ENCODE peak calls at places on chromosomes 13 and 19, in eight cellular contexts. One of them, this sample, is unnamed.

GRCh38 chr13:107835339-107836018 is 379.9 kb downstream of the LIG4 start:
- DNase-seq in iPS DF 6.9: no peak
- DNase-seq in stimulated activated CD8-positive, alpha-beta memory T cell treated with anti-CD3 and anti-CD28 coated beads, Interleukin-4, amount 100 ng/mL, for 48 hours: no peak
- DNase-seq in stimulated activated CD4-positive, alpha-beta T cell treated with anti-CD3 and anti-CD28 coated beads, Interleukin-1b, Interleukin-23, amount 100 ng/mL, for 24 hours: no peak
- DNase-seq in cardiac muscle cell: no peak
- DNase-seq in GOT3: no peak
- DNase-seq in germinal center: no peak
- DNase-seq in DMS53: no peak
- DNase-seq in this sample: peak

GRCh38 chr19:35856546-35857149 is at the start of gene KIRREL2:
- DNase-seq in stimulated activated CD8-positive, alpha-beta memory T cell treated with anti-CD3 and anti-CD28 coated beads, Interleukin-4, amount 100 ng/mL, for 48 hours: peak
- DNase-seq in cardiac muscle cell: peak
- DNase-seq in stimulated activated CD4-positive, alpha-beta T cell treated with anti-CD3 and anti-CD28 coated beads, Interleukin-1b, Interleukin-23, amount 100 ng/mL, for 24 hours: peak
- DNase-seq in iPS DF 6.9: no peak
- DNase-seq in germinal center: peak
- DNase-seq in GOT3: no peak
- DNase-seq in DMS53: peak
- DNase-seq in this sample: no peak

GRCh38 chr13:111944171-111944583 is 122.8 kb upstream of the SOX1 start:
- DNase-seq in stimulated activated CD4-positive, alpha-beta T cell treated with anti-CD3 and anti-CD28 coated beads, Interleukin-1b, Interleukin-23, amount 100 ng/mL, for 24 hours: no peak
- DNase-seq in cardiac muscle cell: no peak
- DNase-seq in iPS DF 6.9: no peak
- DNase-seq in DMS53: no peak
- DNase-seq in stimulated activated CD8-positive, alpha-beta memory T cell treated with anti-CD3 and anti-CD28 coated beads, Interleukin-4, amount 100 ng/mL, for 48 hours: no peak
- DNase-seq in GOT3: no peak
- DNase-seq in germinal center: no peak
- DNase-seq in this sample: no peak

GRCh38 chr19:42345191-42345812 is 19.9 kb downstream of the MEGF8 start:
- DNase-seq in DMS53: no peak
- DNase-seq in germinal center: no peak
- DNase-seq in stimulated activated CD4-positive, alpha-beta T cell treated with anti-CD3 and anti-CD28 coated beads, Interleukin-1b, Interleukin-23, amount 100 ng/mL, for 24 hours: no peak
- DNase-seq in GOT3: no peak
- DNase-seq in stimulated activated CD8-positive, alpha-beta memory T cell treated with anti-CD3 and anti-CD28 coated beads, Interleukin-4, amount 100 ng/mL, for 48 hours: no peak
- DNase-seq in cardiac muscle cell: no peak
- DNase-seq in iPS DF 6.9: no peak
- DNase-seq in this sample: no peak

GRCh38 chr13:44305845-44306244 is 67.8 kb upstream of the SERP2 start:
- DNase-seq in GOT3: no peak
- DNase-seq in stimulated activated CD8-positive, alpha-beta memory T cell treated with anti-CD3 and anti-CD28 coated beads, Interleukin-4, amount 100 ng/mL, for 48 hours: no peak
- DNase-seq in germinal center: no peak
- DNase-seq in iPS DF 6.9: no peak
- DNase-seq in DMS53: peak
- DNase-seq in stimulated activated CD4-positive, alpha-beta T cell treated with anti-CD3 and anti-CD28 coated beads, Interleukin-1b, Interleukin-23, amount 100 ng/mL, for 24 hours: no peak
- DNase-seq in cardiac muscle cell: no peak
- DNase-seq in this sample: no peak

GRCh38 chr19:51128227-51128626 is 3.5 kb downstream of the SIGLEC9 start:
- DNase-seq in GOT3: no peak
- DNase-seq in stimulated activated CD8-positive, alpha-beta memory T cell treated with anti-CD3 and anti-CD28 coated beads, Interleukin-4, amount 100 ng/mL, for 48 hours: no peak
- DNase-seq in stimulated activated CD4-positive, alpha-beta T cell treated with anti-CD3 and anti-CD28 coated beads, Interleukin-1b, Interleukin-23, amount 100 ng/mL, for 24 hours: no peak
- DNase-seq in DMS53: no peak
- DNase-seq in cardiac muscle cell: no peak
- DNase-seq in germinal center: no peak
- DNase-seq in iPS DF 6.9: no peak
- DNase-seq in this sample: no peak

GRCh38 chr19:14672043-14672872 is 2.4 kb downstream of the ADGRE3 start:
- DNase-seq in cardiac muscle cell: no peak
- DNase-seq in GOT3: no peak
- DNase-seq in germinal center: no peak
- DNase-seq in stimulated activated CD4-positive, alpha-beta T cell treated with anti-CD3 and anti-CD28 coated beads, Interleukin-1b, Interleukin-23, amount 100 ng/mL, for 24 hours: no peak
- DNase-seq in DMS53: no peak
- DNase-seq in stimulated activated CD8-positive, alpha-beta memory T cell treated with anti-CD3 and anti-CD28 coated beads, Interleukin-4, amount 100 ng/mL, for 48 hours: no peak
- DNase-seq in iPS DF 6.9: no peak
- DNase-seq in this sample: no peak

GRCh38 chr13:26246154-26246553 is 7.8 kb upstream of the CDK8 start:
- DNase-seq in DMS53: no peak
- DNase-seq in stimulated activated CD4-positive, alpha-beta T cell treated with anti-CD3 and anti-CD28 coated beads, Interleukin-1b, Interleukin-23, amount 100 ng/mL, for 24 hours: no peak
- DNase-seq in stimulated activated CD8-positive, alpha-beta memory T cell treated with anti-CD3 and anti-CD28 coated beads, Interleukin-4, amount 100 ng/mL, for 48 hours: no peak
- DNase-seq in GOT3: no peak
- DNase-seq in iPS DF 6.9: no peak
- DNase-seq in cardiac muscle cell: no peak
- DNase-seq in germinal center: no peak
- DNase-seq in this sample: no peak

GRCh38 chr13:105340061-105340606 is 1195.3 kb downstream of the EFNB2 start:
- DNase-seq in iPS DF 6.9: no peak
- DNase-seq in DMS53: no peak
- DNase-seq in stimulated activated CD8-positive, alpha-beta memory T cell treated with anti-CD3 and anti-CD28 coated beads, Interleukin-4, amount 100 ng/mL, for 48 hours: no peak
- DNase-seq in GOT3: no peak
- DNase-seq in stimulated activated CD4-positive, alpha-beta T cell treated with anti-CD3 and anti-CD28 coated beads, Interleukin-1b, Interleukin-23, amount 100 ng/mL, for 24 hours: no peak
- DNase-seq in cardiac muscle cell: peak
- DNase-seq in germinal center: no peak
- DNase-seq in this sample: no peak

GRCh38 chr19:21568816-21569496 is 63.6 kb downstream of the ZNF429 start:
- DNase-seq in stimulated activated CD8-positive, alpha-beta memory T cell treated with anti-CD3 and anti-CD28 coated beads, Interleukin-4, amount 100 ng/mL, for 48 hours: peak
- DNase-seq in germinal center: peak
- DNase-seq in stimulated activated CD4-positive, alpha-beta T cell treated with anti-CD3 and anti-CD28 coated beads, Interleukin-1b, Interleukin-23, amount 100 ng/mL, for 24 hours: peak
- DNase-seq in DMS53: peak
- DNase-seq in iPS DF 6.9: no peak
- DNase-seq in cardiac muscle cell: no peak
- DNase-seq in GOT3: peak
- DNase-seq in this sample: peak

GRCh38 chr13:47310376-47310775 is 413.5 kb upstream of the HTR2A start:
- DNase-seq in GOT3: no peak
- DNase-seq in stimulated activated CD8-positive, alpha-beta memory T cell treated with anti-CD3 and anti-CD28 coated beads, Interleukin-4, amount 100 ng/mL, for 48 hours: no peak
- DNase-seq in stimulated activated CD4-positive, alpha-beta T cell treated with anti-CD3 and anti-CD28 coated beads, Interleukin-1b, Interleukin-23, amount 100 ng/mL, for 24 hours: no peak
- DNase-seq in DMS53: no peak
- DNase-seq in iPS DF 6.9: no peak
- DNase-seq in germinal center: no peak
- DNase-seq in cardiac muscle cell: no peak
- DNase-seq in this sample: no peak

GRCh38 chr13:23799945-23800344 is 89.3 kb downstream of the MIPEP start:
- DNase-seq in iPS DF 6.9: no peak
- DNase-seq in DMS53: peak
- DNase-seq in stimulated activated CD4-positive, alpha-beta T cell treated with anti-CD3 and anti-CD28 coated beads, Interleukin-1b, Interleukin-23, amount 100 ng/mL, for 24 hours: no peak
- DNase-seq in GOT3: no peak
- DNase-seq in germinal center: no peak
- DNase-seq in stimulated activated CD8-positive, alpha-beta memory T cell treated with anti-CD3 and anti-CD28 coated beads, Interleukin-4, amount 100 ng/mL, for 48 hours: no peak
- DNase-seq in cardiac muscle cell: no peak
- DNase-seq in this sample: no peak

GRCh38 chr13:42967660-42968059 is 24.4 kb downstream of the EPSTI1 start:
- DNase-seq in iPS DF 6.9: no peak
- DNase-seq in DMS53: no peak
- DNase-seq in GOT3: no peak
- DNase-seq in germinal center: no peak
- DNase-seq in stimulated activated CD8-positive, alpha-beta memory T cell treated with anti-CD3 and anti-CD28 coated beads, Interleukin-4, amount 100 ng/mL, for 48 hours: no peak
- DNase-seq in cardiac muscle cell: no peak
- DNase-seq in stimulated activated CD4-positive, alpha-beta T cell treated with anti-CD3 and anti-CD28 coated beads, Interleukin-1b, Interleukin-23, amount 100 ng/mL, for 24 hours: no peak
- DNase-seq in this sample: no peak

GRCh38 chr13:30355405-30355741 is 48.0 kb upstream of the KATNAL1 start:
- DNase-seq in stimulated activated CD4-positive, alpha-beta T cell treated with anti-CD3 and anti-CD28 coated beads, Interleukin-1b, Interleukin-23, amount 100 ng/mL, for 24 hours: no peak
- DNase-seq in stimulated activated CD8-positive, alpha-beta memory T cell treated with anti-CD3 and anti-CD28 coated beads, Interleukin-4, amount 100 ng/mL, for 48 hours: peak
- DNase-seq in DMS53: no peak
- DNase-seq in cardiac muscle cell: peak
- DNase-seq in germinal center: peak
- DNase-seq in iPS DF 6.9: no peak
- DNase-seq in GOT3: no peak
- DNase-seq in this sample: no peak

GRCh38 chr13:68027311-68027710 is 797.2 kb upstream of the PCDH9 start:
- DNase-seq in cardiac muscle cell: no peak
- DNase-seq in stimulated activated CD8-positive, alpha-beta memory T cell treated with anti-CD3 and anti-CD28 coated beads, Interleukin-4, amount 100 ng/mL, for 48 hours: no peak
- DNase-seq in germinal center: no peak
- DNase-seq in GOT3: no peak
- DNase-seq in stimulated activated CD4-positive, alpha-beta T cell treated with anti-CD3 and anti-CD28 coated beads, Interleukin-1b, Interleukin-23, amount 100 ng/mL, for 24 hours: no peak
- DNase-seq in DMS53: no peak
- DNase-seq in iPS DF 6.9: no peak
- DNase-seq in this sample: no peak

GRCh38 chr13:49733181-49733951 is 42.1 kb upstream of the EBPL start:
- DNase-seq in germinal center: no peak
- DNase-seq in cardiac muscle cell: no peak
- DNase-seq in DMS53: peak
- DNase-seq in stimulated activated CD4-positive, alpha-beta T cell treated with anti-CD3 and anti-CD28 coated beads, Interleukin-1b, Interleukin-23, amount 100 ng/mL, for 24 hours: no peak
- DNase-seq in iPS DF 6.9: no peak
- DNase-seq in stimulated activated CD8-positive, alpha-beta memory T cell treated with anti-CD3 and anti-CD28 coated beads, Interleukin-4, amount 100 ng/mL, for 48 hours: no peak
- DNase-seq in GOT3: no peak
- DNase-seq in this sample: no peak

GRCh38 chr19:10533656-10534386 is 9.9 kb upstream of the ATG4D start:
- DNase-seq in germinal center: no peak
- DNase-seq in stimulated activated CD8-positive, alpha-beta memory T cell treated with anti-CD3 and anti-CD28 coated beads, Interleukin-4, amount 100 ng/mL, for 48 hours: no peak
- DNase-seq in DMS53: no peak
- DNase-seq in stimulated activated CD4-positive, alpha-beta T cell treated with anti-CD3 and anti-CD28 coated beads, Interleukin-1b, Interleukin-23, amount 100 ng/mL, for 24 hours: no peak
- DNase-seq in GOT3: no peak
- DNase-seq in iPS DF 6.9: no peak
- DNase-seq in cardiac muscle cell: no peak
- DNase-seq in this sample: no peak

GRCh38 chr13:83906240-83906820 is 24.1 kb upstream of the SLITRK1 start:
- DNase-seq in cardiac muscle cell: no peak
- DNase-seq in stimulated activated CD8-positive, alpha-beta memory T cell treated with anti-CD3 and anti-CD28 coated beads, Interleukin-4, amount 100 ng/mL, for 48 hours: no peak
- DNase-seq in iPS DF 6.9: no peak
- DNase-seq in stimulated activated CD4-positive, alpha-beta T cell treated with anti-CD3 and anti-CD28 coated beads, Interleukin-1b, Interleukin-23, amount 100 ng/mL, for 24 hours: no peak
- DNase-seq in DMS53: no peak
- DNase-seq in GOT3: no peak
- DNase-seq in germinal center: no peak
- DNase-seq in this sample: no peak

GRCh38 chr19:19745496-19746285 is 12.8 kb upstream of the ZNF14 start:
- DNase-seq in cardiac muscle cell: no peak
- DNase-seq in DMS53: no peak
- DNase-seq in stimulated activated CD4-positive, alpha-beta T cell treated with anti-CD3 and anti-CD28 coated beads, Interleukin-1b, Interleukin-23, amount 100 ng/mL, for 24 hours: no peak
- DNase-seq in iPS DF 6.9: no peak
- DNase-seq in GOT3: no peak
- DNase-seq in stimulated activated CD8-positive, alpha-beta memory T cell treated with anti-CD3 and anti-CD28 coated beads, Interleukin-4, amount 100 ng/mL, for 48 hours: peak
- DNase-seq in germinal center: no peak
- DNase-seq in this sample: no peak

GRCh38 chr19:38425810-38426466 is at the start of gene RASGRP4:
- DNase-seq in stimulated activated CD8-positive, alpha-beta memory T cell treated with anti-CD3 and anti-CD28 coated beads, Interleukin-4, amount 100 ng/mL, for 48 hours: peak
- DNase-seq in DMS53: no peak
- DNase-seq in iPS DF 6.9: no peak
- DNase-seq in cardiac muscle cell: no peak
- DNase-seq in stimulated activated CD4-positive, alpha-beta T cell treated with anti-CD3 and anti-CD28 coated beads, Interleukin-1b, Interleukin-23, amount 100 ng/mL, for 24 hours: peak
- DNase-seq in germinal center: peak
- DNase-seq in GOT3: no peak
- DNase-seq in this sample: no peak

GRCh38 chr19:48812094-48812929 is 1.5 kb upstream of the BCAT2 start:
- DNase-seq in stimulated activated CD8-positive, alpha-beta memory T cell treated with anti-CD3 and anti-CD28 coated beads, Interleukin-4, amount 100 ng/mL, for 48 hours: peak
- DNase-seq in cardiac muscle cell: peak
- DNase-seq in germinal center: peak
- DNase-seq in GOT3: no peak
- DNase-seq in stimulated activated CD4-positive, alpha-beta T cell treated with anti-CD3 and anti-CD28 coated beads, Interleukin-1b, Interleukin-23, amount 100 ng/mL, for 24 hours: peak
- DNase-seq in DMS53: peak
- DNase-seq in iPS DF 6.9: no peak
- DNase-seq in this sample: peak

GRCh38 chr13:39811051-39811450 is 155.6 kb downstream of the COG6 start:
- DNase-seq in stimulated activated CD4-positive, alpha-beta T cell treated with anti-CD3 and anti-CD28 coated beads, Interleukin-1b, Interleukin-23, amount 100 ng/mL, for 24 hours: no peak
- DNase-seq in GOT3: no peak
- DNase-seq in stimulated activated CD8-positive, alpha-beta memory T cell treated with anti-CD3 and anti-CD28 coated beads, Interleukin-4, amount 100 ng/mL, for 48 hours: no peak
- DNase-seq in DMS53: no peak
- DNase-seq in iPS DF 6.9: no peak
- DNase-seq in germinal center: no peak
- DNase-seq in cardiac muscle cell: no peak
- DNase-seq in this sample: no peak

GRCh38 chr19:51702103-51702753 is 9.1 kb downstream of the SPACA6 start:
- DNase-seq in stimulated activated CD8-positive, alpha-beta memory T cell treated with anti-CD3 and anti-CD28 coated beads, Interleukin-4, amount 100 ng/mL, for 48 hours: peak
- DNase-seq in stimulated activated CD4-positive, alpha-beta T cell treated with anti-CD3 and anti-CD28 coated beads, Interleukin-1b, Interleukin-23, amount 100 ng/mL, for 24 hours: peak
- DNase-seq in GOT3: no peak
- DNase-seq in DMS53: no peak
- DNase-seq in cardiac muscle cell: peak
- DNase-seq in germinal center: peak
- DNase-seq in iPS DF 6.9: peak
- DNase-seq in this sample: no peak

GRCh38 chr13:51020600-51020999 is 90.5 kb downstream of the C13orf42 start:
- DNase-seq in cardiac muscle cell: no peak
- DNase-seq in stimulated activated CD4-positive, alpha-beta T cell treated with anti-CD3 and anti-CD28 coated beads, Interleukin-1b, Interleukin-23, amount 100 ng/mL, for 24 hours: no peak
- DNase-seq in DMS53: no peak
- DNase-seq in GOT3: no peak
- DNase-seq in iPS DF 6.9: no peak
- DNase-seq in germinal center: no peak
- DNase-seq in stimulated activated CD8-positive, alpha-beta memory T cell treated with anti-CD3 and anti-CD28 coated beads, Interleukin-4, amount 100 ng/mL, for 48 hours: no peak
- DNase-seq in this sample: no peak

GRCh38 chr19:41932259-41933130 is 4.2 kb upstream of the ERFL start:
- DNase-seq in cardiac muscle cell: no peak
- DNase-seq in iPS DF 6.9: no peak
- DNase-seq in stimulated activated CD8-positive, alpha-beta memory T cell treated with anti-CD3 and anti-CD28 coated beads, Interleukin-4, amount 100 ng/mL, for 48 hours: no peak
- DNase-seq in GOT3: no peak
- DNase-seq in stimulated activated CD4-positive, alpha-beta T cell treated with anti-CD3 and anti-CD28 coated beads, Interleukin-1b, Interleukin-23, amount 100 ng/mL, for 24 hours: no peak
- DNase-seq in DMS53: no peak
- DNase-seq in germinal center: no peak
- DNase-seq in this sample: no peak

GRCh38 chr19:33209844-33210230 is 15.7 kb downstream of the LRP3 start:
- DNase-seq in stimulated activated CD4-positive, alpha-beta T cell treated with anti-CD3 and anti-CD28 coated beads, Interleukin-1b, Interleukin-23, amount 100 ng/mL, for 24 hours: no peak
- DNase-seq in cardiac muscle cell: no peak
- DNase-seq in GOT3: no peak
- DNase-seq in iPS DF 6.9: no peak
- DNase-seq in stimulated activated CD8-positive, alpha-beta memory T cell treated with anti-CD3 and anti-CD28 coated beads, Interleukin-4, amount 100 ng/mL, for 48 hours: no peak
- DNase-seq in DMS53: no peak
- DNase-seq in germinal center: no peak
- DNase-seq in this sample: no peak

GRCh38 chr13:23472189-23472588 is 38.7 kb upstream of the SACS start:
- DNase-seq in stimulated activated CD8-positive, alpha-beta memory T cell treated with anti-CD3 and anti-CD28 coated beads, Interleukin-4, amount 100 ng/mL, for 48 hours: no peak
- DNase-seq in stimulated activated CD4-positive, alpha-beta T cell treated with anti-CD3 and anti-CD28 coated beads, Interleukin-1b, Interleukin-23, amount 100 ng/mL, for 24 hours: no peak
- DNase-seq in GOT3: no peak
- DNase-seq in germinal center: no peak
- DNase-seq in iPS DF 6.9: no peak
- DNase-seq in cardiac muscle cell: no peak
- DNase-seq in DMS53: no peak
- DNase-seq in this sample: no peak

GRCh38 chr19:17214531-17215124 is 529 bp upstream of the USE1 start:
- DNase-seq in germinal center: no peak
- DNase-seq in iPS DF 6.9: no peak
- DNase-seq in stimulated activated CD4-positive, alpha-beta T cell treated with anti-CD3 and anti-CD28 coated beads, Interleukin-1b, Interleukin-23, amount 100 ng/mL, for 24 hours: no peak
- DNase-seq in GOT3: no peak
- DNase-seq in cardiac muscle cell: no peak
- DNase-seq in DMS53: peak
- DNase-seq in stimulated activated CD8-positive, alpha-beta memory T cell treated with anti-CD3 and anti-CD28 coated beads, Interleukin-4, amount 100 ng/mL, for 48 hours: no peak
- DNase-seq in this sample: no peak

GRCh38 chr13:71460179-71460578 is 406.8 kb downstream of the DACH1 start:
- DNase-seq in stimulated activated CD4-positive, alpha-beta T cell treated with anti-CD3 and anti-CD28 coated beads, Interleukin-1b, Interleukin-23, amount 100 ng/mL, for 24 hours: no peak
- DNase-seq in germinal center: no peak
- DNase-seq in iPS DF 6.9: no peak
- DNase-seq in cardiac muscle cell: no peak
- DNase-seq in GOT3: no peak
- DNase-seq in stimulated activated CD8-positive, alpha-beta memory T cell treated with anti-CD3 and anti-CD28 coated beads, Interleukin-4, amount 100 ng/mL, for 48 hours: no peak
- DNase-seq in DMS53: no peak
- DNase-seq in this sample: no peak

GRCh38 chr19:32373614-32374295 is 28.3 kb downstream of the ZNF507 start:
- DNase-seq in stimulated activated CD8-positive, alpha-beta memory T cell treated with anti-CD3 and anti-CD28 coated beads, Interleukin-4, amount 100 ng/mL, for 48 hours: no peak
- DNase-seq in GOT3: peak
- DNase-seq in germinal center: no peak
- DNase-seq in iPS DF 6.9: no peak
- DNase-seq in stimulated activated CD4-positive, alpha-beta T cell treated with anti-CD3 and anti-CD28 coated beads, Interleukin-1b, Interleukin-23, amount 100 ng/mL, for 24 hours: no peak
- DNase-seq in cardiac muscle cell: peak
- DNase-seq in DMS53: peak
- DNase-seq in this sample: peak

GRCh38 chr19:13864513-13865242 is 12.3 kb upstream of the NANOS3 start:
- DNase-seq in DMS53: peak
- DNase-seq in cardiac muscle cell: peak
- DNase-seq in GOT3: no peak
- DNase-seq in stimulated activated CD8-positive, alpha-beta memory T cell treated with anti-CD3 and anti-CD28 coated beads, Interleukin-4, amount 100 ng/mL, for 48 hours: no peak
- DNase-seq in germinal center: no peak
- DNase-seq in iPS DF 6.9: no peak
- DNase-seq in stimulated activated CD4-positive, alpha-beta T cell treated with anti-CD3 and anti-CD28 coated beads, Interleukin-1b, Interleukin-23, amount 100 ng/mL, for 24 hours: no peak
- DNase-seq in this sample: no peak

GRCh38 chr19:38155453-38155852 is 68.6 kb downstream of the DPF1 start:
- DNase-seq in DMS53: no peak
- DNase-seq in GOT3: no peak
- DNase-seq in stimulated activated CD4-positive, alpha-beta T cell treated with anti-CD3 and anti-CD28 coated beads, Interleukin-1b, Interleukin-23, amount 100 ng/mL, for 24 hours: no peak
- DNase-seq in stimulated activated CD8-positive, alpha-beta memory T cell treated with anti-CD3 and anti-CD28 coated beads, Interleukin-4, amount 100 ng/mL, for 48 hours: no peak
- DNase-seq in germinal center: no peak
- DNase-seq in iPS DF 6.9: no peak
- DNase-seq in cardiac muscle cell: no peak
- DNase-seq in this sample: no peak

GRCh38 chr19:397321-397720 is 11.6 kb downstream of the C2CD4C start:
- DNase-seq in germinal center: no peak
- DNase-seq in stimulated activated CD4-positive, alpha-beta T cell treated with anti-CD3 and anti-CD28 coated beads, Interleukin-1b, Interleukin-23, amount 100 ng/mL, for 24 hours: no peak
- DNase-seq in cardiac muscle cell: no peak
- DNase-seq in iPS DF 6.9: no peak
- DNase-seq in DMS53: no peak
- DNase-seq in GOT3: no peak
- DNase-seq in stimulated activated CD8-positive, alpha-beta memory T cell treated with anti-CD3 and anti-CD28 coated beads, Interleukin-4, amount 100 ng/mL, for 48 hours: no peak
- DNase-seq in this sample: no peak

GRCh38 chr19:53824134-53824611 is at the start of gene NLRP12:
- DNase-seq in iPS DF 6.9: no peak
- DNase-seq in stimulated activated CD4-positive, alpha-beta T cell treated with anti-CD3 and anti-CD28 coated beads, Interleukin-1b, Interleukin-23, amount 100 ng/mL, for 24 hours: no peak
- DNase-seq in germinal center: no peak
- DNase-seq in DMS53: no peak
- DNase-seq in GOT3: no peak
- DNase-seq in stimulated activated CD8-positive, alpha-beta memory T cell treated with anti-CD3 and anti-CD28 coated beads, Interleukin-4, amount 100 ng/mL, for 48 hours: peak
- DNase-seq in cardiac muscle cell: no peak
- DNase-seq in this sample: no peak